ENCODE peak calls at places on chromosomes 6 and 20, in five cellular contexts. Z is ovary; S is HCT116; L is CD4-positive, alpha-beta memory T cell; N is heart left ventricle. C is an unnamed sample. For H3K9me3, the result is how much of the 10 kb centered on the place peaks cover.

GRCh38 chr20:58990651-58991445 is 9.8 kb downstream of the NELFCD start:
- DNase-seq in S (no peak), N (no peak), Z (no peak), L (no peak), C (no peak)

GRCh38 chr6:24357336-24358218 is at the start of gene DCDC2:
- DNase-seq in Z (peak), S (no peak), L (peak), N (no peak), C (no peak)

GRCh38 chr20:61753196-61753942 is 312.3 kb downstream of the TAF4 start:
- DNase-seq in S (no peak), L (no peak), N (no peak), Z (no peak), C (peak)

GRCh38 chr6:150065083-150065482 is 3.8 kb downstream of the ULBP3 start:
- DNase-seq in L (no peak), Z (no peak), N (no peak), S (no peak), C (no peak)

GRCh38 chr20:24494460-24494920 is 25.1 kb downstream of the SYNDIG1 start:
- DNase-seq in S (no peak), Z (no peak), N (no peak), L (no peak), C (no peak)

GRCh38 chr6:36387440-36388303 is at the start of gene ETV7:
- DNase-seq in Z (peak), N (no peak), S (no peak), L (peak), C (no peak)

GRCh38 chr6:34549804-34550202 is 6.3 kb downstream of the SPDEF start:
- DNase-seq in S (no peak), Z (no peak), L (no peak), N (no peak), C (no peak)

GRCh38 chr6:136598048-136598447 is 47.8 kb upstream of the MAP7 start:
- DNase-seq in S (no peak), Z (no peak), L (no peak), N (no peak), C (no peak)

GRCh38 chr6:101085327-101085726 is 204.2 kb upstream of the ASCC3 start:
- DNase-seq in N (no peak), S (no peak), L (no peak), Z (no peak), C (no peak)

GRCh38 chr6:93454533-93454932 is 35.2 kb upstream of the EPHA7 start:
- DNase-seq in N (no peak), L (no peak), Z (no peak), S (no peak), C (no peak)

GRCh38 chr20:8756410-8756809 is 312.5 kb upstream of the PLCB4 start:
- DNase-seq in L (no peak), S (peak), N (no peak), Z (no peak), C (peak)

GRCh38 chr6:4370066-4370465 is 234.7 kb upstream of the ECI2 start:
- DNase-seq in S (peak), Z (no peak), L (no peak), N (no peak), C (peak)

GRCh38 chr6:104414723-104415122 is 445.0 kb downstream of the HACE1 start:
- DNase-seq in N (no peak), S (no peak), L (no peak), Z (no peak), C (no peak)

GRCh38 chr20:19756756-19757486 is 1.1 kb upstream of the RIN2 start:
- DNase-seq in S (no peak), N (no peak), Z (no peak), L (no peak), C (no peak)

GRCh38 chr6:110814488-110815259 is 595 bp downstream of the CDK19 start:
- DNase-seq in N (peak), S (no peak), L (peak), Z (no peak), C (no peak)

GRCh38 chr6:4967301-4968030 is 36.4 kb downstream of the RPP40 start:
- DNase-seq in Z (no peak), S (no peak), N (no peak), L (no peak), C (no peak)

GRCh38 chr6:106882601-106883518 is 91.7 kb downstream of the CD24 start:
- DNase-seq in Z (no peak), L (no peak), S (no peak), N (no peak), C (no peak)

GRCh38 chr6:34178361-34179105 is 32.6 kb upstream of the GRM4 start:
- DNase-seq in L (no peak), S (no peak), N (no peak), Z (no peak), C (no peak)

GRCh38 chr20:32510601-32511357 is 74.4 kb downstream of the NOL4L start:
- DNase-seq in Z (no peak), L (no peak), N (no peak), S (no peak), C (no peak)

GRCh38 chr6:158625881-158626305 is 18.6 kb downstream of the DYNLT1 start:
- DNase-seq in S (no peak), N (no peak), Z (peak), L (no peak), C (no peak)

GRCh38 chr6:21750479-21751018 is 157.0 kb downstream of the SOX4 start:
- DNase-seq in L (no peak), Z (no peak), N (no peak), S (no peak), C (no peak)

GRCh38 chr6:169545956-169546355 is 155.9 kb downstream of the WDR27 start:
- DNase-seq in L (no peak), S (no peak), Z (no peak), N (no peak), C (no peak)

GRCh38 chr20:4546786-4547185 is 174.9 kb upstream of the PRND start:
- DNase-seq in S (peak), L (no peak), N (no peak), Z (no peak), C (peak)

GRCh38 chr6:82143041-82143481 is 104.5 kb downstream of the IBTK start:
- DNase-seq in L (no peak), Z (no peak), N (peak), S (no peak), C (no peak)
- H3K27ac ChIP-seq in L (no peak), Z (no peak), N (peak), S (no peak), C (no peak)

DNA sequence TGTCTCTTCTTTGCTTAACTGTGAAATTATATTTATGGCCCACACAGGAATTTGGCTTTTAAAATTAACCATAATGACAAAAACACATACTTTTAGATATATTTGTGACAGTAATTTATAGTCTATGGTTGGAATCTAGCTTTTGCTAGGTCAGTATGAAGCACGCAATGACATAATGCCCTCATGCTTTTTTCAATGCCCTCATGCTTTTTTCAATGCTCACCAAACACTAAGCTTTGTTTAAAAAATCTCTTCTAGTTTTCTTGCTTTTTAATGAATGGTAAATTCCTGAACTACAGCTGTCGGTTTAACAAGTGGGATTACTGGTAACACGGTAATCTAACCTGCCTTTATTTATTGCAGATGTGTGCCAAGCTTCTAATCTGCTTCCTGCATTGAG is 12.7 kb downstream of the CCN6 start:
- DNase-seq in N (no peak), L (no peak), Z (no peak), S (no peak), C (no peak)
- H3K9me3 ChIP-seq in N (under half), L (under half), Z (under half), S (under half), C (under half)

DNA sequence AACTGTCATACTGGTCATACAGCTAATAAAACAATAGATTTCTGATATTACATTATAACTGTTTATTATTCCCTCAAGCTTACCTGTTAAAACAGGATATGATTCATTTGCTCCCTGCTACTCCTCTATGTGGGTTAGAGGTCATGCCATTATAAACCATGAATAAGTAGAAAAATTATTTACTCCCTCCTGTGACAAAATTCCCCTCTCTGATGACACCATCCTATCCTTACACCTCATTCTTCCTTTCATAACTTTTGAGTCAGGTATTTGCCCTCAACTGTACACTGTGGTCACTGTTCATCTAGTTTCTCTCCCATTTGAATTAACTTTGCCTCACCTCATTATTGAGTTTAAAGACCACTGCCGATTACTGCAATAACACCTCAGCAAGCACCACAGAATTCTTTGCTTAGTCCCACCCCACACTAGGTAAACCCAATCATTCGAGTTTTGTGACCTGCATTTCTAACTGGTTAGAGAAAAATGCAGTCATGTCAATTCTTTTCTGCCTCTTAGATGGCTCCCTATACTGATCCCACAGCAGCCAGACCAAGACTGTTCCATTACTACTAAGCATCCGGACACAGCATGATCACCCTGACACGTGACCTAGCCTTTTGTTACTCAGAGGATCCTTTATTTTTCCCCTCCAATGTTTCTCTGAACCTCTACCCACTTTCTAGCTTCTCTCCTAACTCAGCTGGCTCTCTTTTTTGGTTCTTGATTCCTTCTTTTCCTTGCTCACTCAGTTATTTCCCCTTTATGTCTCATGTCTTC is 88.1 kb downstream of the PDE10A start:
- DNase-seq in Z (no peak), L (no peak), N (no peak), S (peak), C (no peak)
- H3K27ac ChIP-seq in Z (no peak), L (no peak), N (peak), S (peak), C (no peak)

GRCh38 chr20:49286689-49287551 is 9.1 kb upstream of the ZNFX1 start:
- DNase-seq in N (no peak), Z (no peak), L (no peak), S (no peak), C (no peak)
- H3K9me3 ChIP-seq in N (under half), Z (under half), L (half or more), S (under half), C (under half)

C was measured in AG04450.